ENCODE peak calls at places on chromosomes 3 and 15, in six cellular contexts. S, L, W, D, M and C are unnamed samples.

GRCh38 chr3:103873897-103874545 is 1439.2 kb downstream of the ZPLD1 start:
- DNase-seq in W (no peak), M (no peak), D (no peak), S (peak), L (no peak), C (no peak)

GRCh38 chr3:126555795-126556636 is 2.7 kb downstream of the C3orf22 start:
- DNase-seq in D (no peak), S (no peak), L (no peak), W (no peak), M (peak), C (no peak)

GRCh38 chr3:98812851-98813374 is 49.8 kb downstream of the ST3GAL6 start:
- DNase-seq in W (no peak), L (peak), D (peak), S (peak), M (no peak), C (peak)

GRCh38 chr15:61582092-61582491 is 353.0 kb upstream of the RORA start:
- DNase-seq in W (no peak), L (no peak), S (no peak), D (no peak), M (no peak), C (no peak)

GRCh38 chr3:133991209-133991608 is 38.5 kb downstream of the SLCO2A1 start:
- DNase-seq in M (no peak), W (no peak), L (no peak), S (no peak), D (no peak), C (no peak)

GRCh38 chr3:25548836-25549235 is 115.9 kb downstream of the TOP2B start:
- DNase-seq in L (no peak), M (no peak), W (no peak), D (peak), S (peak), C (no peak)

GRCh38 chr3:147589016-147589415 is 179.9 kb downstream of the ZIC1 start:
- DNase-seq in W (no peak), L (no peak), D (peak), M (no peak), S (peak), C (no peak)

GRCh38 chr3:184581331-184582210 is 20.0 kb downstream of the EPHB3 start:
- DNase-seq in M (no peak), L (no peak), S (no peak), W (no peak), D (no peak), C (no peak)

GRCh38 chr3:72655151-72655551 is 193.1 kb downstream of the SHQ1 start:
- DNase-seq in W (peak), M (no peak), D (no peak), S (peak), L (no peak), C (no peak)

GRCh38 chr3:63753567-63753966 is 65.5 kb upstream of the C3orf49 start:
- DNase-seq in M (no peak), L (peak), W (peak), S (peak), D (peak), C (no peak)

GRCh38 chr3:133949438-133949837 is 53.8 kb upstream of the RAB6B start:
- DNase-seq in W (no peak), M (no peak), S (peak), L (no peak), D (peak), C (no peak)

GRCh38 chr15:38610748-38611147 is 46.1 kb upstream of the RASGRP1 start:
- DNase-seq in D (no peak), W (no peak), M (no peak), S (no peak), L (no peak), C (peak)

GRCh38 chr15:65054333-65055200 is 9.4 kb downstream of the SLC51B start:
- DNase-seq in S (peak), D (peak), W (peak), L (peak), M (peak), C (peak)

GRCh38 chr3:148238421-148238821 is 459.3 kb upstream of the AGTR1 start:
- DNase-seq in D (no peak), L (peak), W (no peak), M (no peak), S (peak), C (no peak)

DNA sequence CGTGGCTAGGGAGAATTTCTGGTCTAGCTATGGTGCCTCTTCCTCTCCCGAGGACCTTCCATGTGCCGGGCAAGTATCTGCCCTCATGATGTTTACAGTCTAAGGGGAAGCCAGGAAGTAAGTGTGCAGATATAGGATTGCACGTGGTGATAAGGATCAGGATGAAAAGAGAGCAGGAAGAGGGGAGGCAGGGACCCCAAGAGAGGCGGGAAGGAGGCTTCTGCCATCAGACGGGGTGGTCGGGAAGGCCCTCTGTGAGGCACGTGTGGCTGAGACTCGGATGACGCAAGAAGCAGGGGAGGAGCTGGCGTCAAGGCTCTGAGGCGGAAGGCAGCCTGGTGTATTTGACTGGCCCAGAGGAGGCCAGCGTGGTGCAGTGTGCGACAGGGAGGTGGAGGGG is 747 bp upstream of the IQSEC1 start:
- DNase-seq in S (no peak), D (no peak), W (no peak), L (no peak), M (no peak), C (no peak)
- H3K4me3 ChIP-seq in S (no peak), D (no peak), W (no peak), L (no peak), M (no peak), C (no peak)

GRCh38 chr3:143283432-143284128 is 164.0 kb downstream of the CHST2 start:
- DNase-seq in D (peak), M (no peak), S (peak), L (no peak), W (no peak), C (no peak)
- H3K4me3 ChIP-seq in D (no peak), M (no peak), S (no peak), L (no peak), W (no peak), C (no peak)

GRCh38 chr15:67080900-67081431 is 15.6 kb downstream of the SMAD3 start:
- DNase-seq in W (no peak), L (peak), M (no peak), S (peak), D (peak), C (peak)

GRCh38 chr15:67077641-67078215 is 12.3 kb downstream of the SMAD3 start:
- DNase-seq in M (no peak), L (no peak), W (no peak), D (no peak), S (no peak), C (no peak)

GRCh38 chr15:67082007-67082536 is 16.7 kb downstream of the SMAD3 start:
- DNase-seq in M (no peak), W (no peak), L (no peak), D (no peak), S (no peak), C (peak)

GRCh38 chr15:67079361-67079760 is 14.0 kb downstream of the SMAD3 start:
- DNase-seq in S (no peak), W (no peak), M (no peak), L (no peak), D (no peak), C (no peak)

GRCh38 chr15:67080118-67080899 is 14.9 kb downstream of the SMAD3 start:
- DNase-seq in W (no peak), D (peak), L (no peak), M (no peak), S (peak), C (no peak)
- H3K4me3 ChIP-seq in W (no peak), D (no peak), L (no peak), M (no peak), S (peak), C (peak)

GRCh38 chr3:101847328-101847727 is 2.0 kb upstream of the NFKBIZ start:
- DNase-seq in L (no peak), M (no peak), D (peak), S (no peak), W (no peak), C (no peak)

GRCh38 chr3:101849714-101850326 is 506 bp downstream of the NFKBIZ start:
- DNase-seq in W (peak), D (peak), L (no peak), S (no peak), M (no peak), C (peak)

GRCh38 chr3:101848754-101849713 is at the start of gene NFKBIZ:
- DNase-seq in S (peak), D (peak), M (peak), L (no peak), W (peak), C (peak)

GRCh38 chr3:101846709-101847108 is 2.6 kb upstream of the NFKBIZ start:
- DNase-seq in S (no peak), L (no peak), W (no peak), M (no peak), D (no peak), C (no peak)

DNA sequence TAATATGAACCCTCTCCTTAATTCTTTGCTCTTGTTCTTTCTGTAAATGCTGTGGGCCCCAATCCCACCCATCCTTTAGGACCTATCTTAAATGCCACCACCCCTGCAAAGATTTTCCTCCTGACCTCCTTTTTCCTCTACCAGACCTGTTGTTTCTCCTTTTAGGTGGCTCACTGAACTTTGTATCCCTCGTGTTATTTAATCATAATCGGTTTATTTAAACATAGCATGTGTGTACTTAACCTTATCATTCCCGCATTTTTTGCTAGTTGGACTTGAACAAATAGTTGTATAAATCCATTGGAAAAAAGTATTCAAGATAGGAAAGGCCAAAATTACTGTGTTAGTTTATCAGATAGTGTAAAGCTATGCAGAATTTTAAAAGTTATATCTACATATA is 988 bp upstream of the NFKBIZ start:
- DNase-seq in W (no peak), D (no peak), L (no peak), M (no peak), S (no peak), C (no peak)
- H3K4me3 ChIP-seq in W (no peak), D (peak), L (no peak), M (peak), S (peak), C (peak)